ENCODE peak calls at places on chromosomes 4 and X, in ten cellular contexts. Z is hepatocyte, S is colonic mucosa, L is lower lobe of right lung, A is IMR-90, Q is adrenal gland, C is left ventricle myocardium inferior, M is tibial nerve, W is esophagus muscularis mucosa, Y is pancreas. R is an unnamed sample.
A peak's percentile ranks its signal among the peaks of the same experiment; 100 is the strongest.

GRCh38 chr4:158581161-158581560 is 59.5 kb downstream of the RXFP1 start:
- DNase-seq in Z (no peak), S (no peak), L (no peak), A (peak; percentile 41), Q (no peak), C (no peak), M (no peak), W (no peak), Y (no peak), R (no peak)

GRCh38 chrX:31179203-31179602 is 107.4 kb upstream of the FTHL17 start:
- DNase-seq in Z (no peak), S (no peak), L (no peak), A (no peak), Q (no peak), C (no peak), M (no peak), W (no peak), Y (no peak), R (no peak)

GRCh38 chrX:121949041-121949760 is 901.8 kb downstream of the GLUD2 start:
- DNase-seq in Z (no peak), S (no peak), L (no peak), A (no peak), Q (no peak), C (no peak), M (no peak), W (no peak), Y (no peak), R (no peak)

GRCh38 chr4:94722748-94723147 is 35.0 kb upstream of the BMPR1B start:
- DNase-seq in Z (no peak), S (no peak), L (no peak), A (no peak), Q (no peak), C (no peak), M (no peak), W (no peak), Y (no peak), R (no peak)

GRCh38 chr4:5371415-5372190 is 320.3 kb downstream of the STK32B start:
- DNase-seq in Z (no peak), S (no peak), L (no peak), A (peak; percentile 80), Q (no peak), C (no peak), M (no peak), W (no peak), Y (no peak), R (no peak)

GRCh38 chrX:38999967-39000745 is 198.9 kb downstream of the MID1IP1 start:
- DNase-seq in Z (no peak), S (no peak), L (no peak), A (peak; percentile 31), Q (no peak), C (no peak), M (no peak), W (peak; percentile 21), Y (no peak), R (no peak)

GRCh38 chr4:5797866-5798265 is 86.9 kb downstream of the EVC start:
- DNase-seq in Z (no peak), S (no peak), L (no peak), A (no peak), Q (no peak), C (no peak), M (no peak), W (no peak), Y (no peak), R (no peak)

GRCh38 chrX:70429759-70430158 is 6.6 kb downstream of the GDPD2 start:
- DNase-seq in Z (no peak), S (no peak), L (no peak), A (no peak), Q (no peak), C (no peak), M (no peak), W (no peak), Y (no peak), R (no peak)

GRCh38 chrX:9370888-9371287 is 94.0 kb upstream of the TBL1X start:
- DNase-seq in Z (no peak), S (no peak), L (no peak), A (peak; percentile 12), Q (no peak), C (no peak), M (no peak), W (no peak), Y (no peak), R (no peak)

GRCh38 chr4:95124906-95125504 is 367.2 kb downstream of the BMPR1B start:
- DNase-seq in Z (peak; percentile 75), S (peak; percentile 22), L (no peak), A (peak; percentile 76), Q (no peak), C (no peak), M (no peak), W (no peak), Y (no peak), R (peak; percentile 60)

GRCh38 chr4:167196386-167196785 is 37.9 kb downstream of the SPOCK3 start:
- DNase-seq in Z (no peak), S (no peak), L (no peak), A (no peak), Q (no peak), C (no peak), M (no peak), W (no peak), Y (no peak), R (no peak)

GRCh38 chr4:109462297-109462696 is 28.7 kb downstream of the SEC24B start:
- DNase-seq in Z (no peak), S (no peak), L (no peak), A (no peak), Q (no peak), C (no peak), M (no peak), W (no peak), Y (no peak), R (no peak)

GRCh38 chr4:106583567-106583966 is 215.0 kb upstream of the GIMD1 start:
- DNase-seq in Z (peak; percentile 16), S (no peak), L (no peak), A (peak; percentile 94), Q (no peak), C (no peak), M (no peak), W (no peak), Y (no peak), R (no peak)

GRCh38 chrX:120242807-120243206 is 7.8 kb upstream of the ZBTB33 start:
- DNase-seq in Z (no peak), S (no peak), L (no peak), A (no peak), Q (no peak), C (no peak), M (no peak), W (no peak), Y (no peak), R (no peak)

GRCh38 chr4:121688696-121689095 is 8.1 kb downstream of the ANXA5 start:
- DNase-seq in Z (no peak), S (no peak), L (no peak), A (no peak), Q (no peak), C (no peak), M (no peak), W (no peak), Y (no peak), R (no peak)

GRCh38 chr4:121693450-121693849 is 3.3 kb downstream of the ANXA5 start:
- DNase-seq in Z (no peak), S (no peak), L (no peak), A (peak; percentile 37), Q (no peak), C (no peak), M (no peak), W (no peak), Y (no peak), R (no peak)

GRCh38 chr4:121692261-121692660 is 4.5 kb downstream of the ANXA5 start:
- DNase-seq in Z (no peak), S (no peak), L (no peak), A (no peak), Q (no peak), C (no peak), M (no peak), W (no peak), Y (no peak), R (no peak)

GRCh38 chr4:121688261-121688660 is 8.5 kb downstream of the ANXA5 start:
- DNase-seq in Z (no peak), S (no peak), L (no peak), A (no peak), Q (no peak), C (no peak), M (no peak), W (no peak), Y (no peak), R (no peak)

GRCh38 chr4:121690001-121690400 is 6.8 kb downstream of the ANXA5 start:
- DNase-seq in Z (no peak), S (no peak), L (no peak), A (peak; percentile 86), Q (no peak), C (no peak), M (no peak), W (no peak), Y (no peak), R (no peak)
- H3K4me3 ChIP-seq in Z (no peak overlapping the region), S (no peak overlapping the region), L (no peak overlapping the region), A (no peak overlapping the region), Q (no peak overlapping the region), C (no peak overlapping the region), M (no peak overlapping the region), W (no peak overlapping the region), Y (no peak overlapping the region), R (no peak overlapping the region)

DNA sequence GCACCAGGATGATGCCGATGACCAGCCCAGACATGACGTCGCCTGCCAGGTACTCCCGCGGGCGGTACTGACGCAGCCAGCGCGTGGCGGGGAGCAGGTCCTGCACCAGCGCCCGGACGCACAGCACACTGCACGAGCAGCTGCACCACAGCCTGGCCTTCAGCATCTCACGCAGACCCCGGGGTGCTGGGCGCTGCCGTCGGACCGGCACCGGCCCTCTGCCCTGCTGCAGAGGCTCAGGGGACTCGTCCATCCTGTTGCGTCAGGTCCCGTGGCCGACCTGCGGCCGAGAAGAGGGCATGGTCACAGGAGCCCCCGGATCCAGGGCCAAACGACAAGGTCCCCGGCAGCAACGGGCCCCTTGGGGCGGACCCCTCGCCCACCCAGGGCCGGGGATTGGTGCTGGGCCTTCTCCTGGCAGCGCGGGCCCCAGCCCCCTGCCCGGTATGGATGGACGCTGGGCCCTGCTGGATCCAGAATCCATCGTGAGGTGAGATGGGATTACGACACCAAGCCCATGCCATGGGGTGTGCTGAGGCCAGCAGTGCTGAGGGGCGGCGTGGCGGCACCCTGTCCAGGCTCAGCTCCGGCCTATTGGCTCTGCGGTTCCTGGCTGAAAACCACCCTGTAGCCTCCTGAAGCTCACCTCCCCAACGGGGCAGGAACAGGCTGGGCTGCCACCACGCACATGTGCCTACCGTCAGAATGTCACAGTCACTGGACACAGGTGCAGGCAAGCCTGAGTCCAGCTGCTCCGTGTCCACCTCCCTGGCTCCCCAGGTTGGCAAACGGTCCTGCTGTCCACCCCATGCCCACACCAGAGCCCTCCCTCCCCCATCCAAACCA is 1.5 kb downstream of the SLC26A1 start:
- DNase-seq in Z (no peak), S (no peak), L (no peak), A (no peak), Q (no peak), C (no peak), M (no peak), W (no peak), Y (peak; percentile 80), R (no peak)
- TF ChIP-seq CTCF in Z (no peak), S (no peak), L (no peak), A (no peak), Q (no peak), C (no peak), M (no peak), W (no peak), Y (no peak), R (no peak)

GRCh38 chr4:140037353-140038030 is 116.5 kb downstream of the MAML3 start:
- DNase-seq in Z (peak; percentile 64), S (no peak), L (no peak), A (peak; percentile 97), Q (no peak), C (no peak), M (no peak), W (no peak), Y (no peak), R (no peak)
- H3K27ac ChIP-seq in Z (peak overlapping the region; percentile 83), S (no peak overlapping the region), L (no peak overlapping the region), A (peak overlapping the region; percentile 53), Q (peak overlapping the region; percentile 70), C (no peak overlapping the region), M (no peak overlapping the region), W (peak overlapping the region; percentile 49), Y (peak overlapping the region; percentile 38), R (no peak overlapping the region)

GRCh38 chr4:8198206-8198905 is 734 bp upstream of the SH3TC1 start:
- DNase-seq in Z (no peak), S (peak; percentile 70), L (peak; percentile 81), A (no peak), Q (peak; percentile 72), C (no peak), M (no peak), W (no peak), Y (peak; percentile 85), R (no peak)
- H3K4me3 ChIP-seq in Z (no peak overlapping the region), S (peak overlapping the region; percentile 38), L (peak overlapping the region; percentile 68), A (no peak overlapping the region), Q (no peak overlapping the region), C (peak overlapping the region; percentile 66), M (no peak overlapping the region), W (peak overlapping the region; percentile 47), Y (no peak overlapping the region), R (no peak overlapping the region)

R was measured in WERI-Rb-1.